ENCODE peak calls at places on chromosomes 16 and 17, in eight cellular contexts. H, X, K, Y, B, Z, G and L are unnamed samples. For H3K4me1, the result is how much of the 10 kb centered on the place peaks cover.

GRCh38 chr17:38619937-38620550 is 14.3 kb upstream of the SRCIN1 start:
- DNase-seq in H (no peak), X (no peak), K (no peak), Y (no peak), B (no peak), Z (peak), G (peak), L (no peak)

GRCh38 chr17:40516581-40517285 is 15.3 kb upstream of the TNS4 start:
- DNase-seq in H (no peak), X (no peak), K (peak), Y (peak), B (no peak), Z (no peak), G (peak), L (no peak)

GRCh38 chr17:78817123-78817522 is 23.5 kb downstream of the USP36 start:
- DNase-seq in H (no peak), X (no peak), K (no peak), Y (no peak), B (no peak), Z (no peak), G (no peak), L (no peak)

GRCh38 chr17:48860034-48860433 is 29.2 kb downstream of the CALCOCO2 start:
- DNase-seq in H (no peak), X (no peak), K (no peak), Y (no peak), B (no peak), Z (no peak), G (no peak), L (no peak)

GRCh38 chr16:30567991-30568638 is 3.4 kb downstream of the ZNF688 start:
- DNase-seq in H (no peak), X (no peak), K (no peak), Y (peak), B (no peak), Z (no peak), G (no peak), L (no peak)

GRCh38 chr16:51433597-51433996 is 282.5 kb upstream of the SALL1 start:
- DNase-seq in H (no peak), X (no peak), K (no peak), Y (no peak), B (no peak), Z (no peak), G (no peak), L (no peak)

GRCh38 chr17:28735242-28735722 is 6.7 kb downstream of the NEK8 start:
- DNase-seq in H (no peak), X (no peak), K (no peak), Y (no peak), B (no peak), Z (no peak), G (no peak), L (peak)

GRCh38 chr16:86824751-86825310 is 246.5 kb downstream of the FOXL1 start:
- DNase-seq in H (peak), X (no peak), K (no peak), Y (no peak), B (no peak), Z (peak), G (no peak), L (no peak)

GRCh38 chr17:65967372-65967771 is 224.6 kb downstream of the CEP112 start:
- DNase-seq in H (no peak), X (no peak), K (no peak), Y (no peak), B (no peak), Z (no peak), G (no peak), L (no peak)

GRCh38 chr17:28505986-28506665 is at the start of gene FOXN1:
- DNase-seq in H (no peak), X (no peak), K (no peak), Y (no peak), B (no peak), Z (no peak), G (no peak), L (peak)

GRCh38 chr17:28402844-28403243 is 3.2 kb downstream of the SLC46A1 start:
- DNase-seq in H (no peak), X (no peak), K (no peak), Y (no peak), B (no peak), Z (no peak), G (no peak), L (no peak)

GRCh38 chr16:28321700-28322411 is 29.5 kb downstream of the SBK1 start:
- DNase-seq in H (peak), X (no peak), K (peak), Y (peak), B (no peak), Z (peak), G (no peak), L (no peak)

GRCh38 chr17:82458885-82459424 is 414 bp downstream of the NARF start:
- DNase-seq in H (peak), X (no peak), K (peak), Y (peak), B (peak), Z (no peak), G (no peak), L (no peak)

GRCh38 chr16:74999683-75000480 is 1.1 kb downstream of the ZNRF1 start:
- DNase-seq in H (peak), X (no peak), K (peak), Y (peak), B (peak), Z (peak), G (peak), L (peak)

GRCh38 chr16:66934138-66934838 is at the start of gene CIAO2B:
- DNase-seq in H (peak), X (no peak), K (peak), Y (peak), B (peak), Z (peak), G (peak), L (peak)

GRCh38 chr16:68732068-68732680 is 4.9 kb upstream of the CDH1 start:
- DNase-seq in H (no peak), X (no peak), K (peak), Y (peak), B (no peak), Z (peak), G (no peak), L (peak)

GRCh38 chr17:82974136-82974952 is 105.1 kb upstream of the METRNL start:
- DNase-seq in H (no peak), X (no peak), K (no peak), Y (no peak), B (no peak), Z (no peak), G (no peak), L (no peak)

GRCh38 chr16:65875362-65876199 is 490.9 kb upstream of the CDH5 start:
- DNase-seq in H (no peak), X (no peak), K (no peak), Y (no peak), B (no peak), Z (no peak), G (no peak), L (no peak)

GRCh38 chr16:14500791-14501190 is 129.3 kb downstream of the PARN start:
- DNase-seq in H (no peak), X (no peak), K (no peak), Y (no peak), B (no peak), Z (no peak), G (no peak), L (no peak)

GRCh38 chr17:17391575-17392370 is 85.0 kb upstream of the MED9 start:
- DNase-seq in H (no peak), X (no peak), K (no peak), Y (peak), B (no peak), Z (no peak), G (no peak), L (no peak)

GRCh38 chr17:69677130-69677529 is 262.6 kb downstream of the MAP2K6 start:
- DNase-seq in H (peak), X (no peak), K (no peak), Y (no peak), B (no peak), Z (no peak), G (no peak), L (no peak)

GRCh38 chr16:89695086-89695874 is 6.2 kb downstream of the SPATA2L start:
- DNase-seq in H (no peak), X (no peak), K (no peak), Y (no peak), B (no peak), Z (no peak), G (peak), L (peak)

GRCh38 chr16:85385463-85386331 is 227.4 kb upstream of the GSE1 start:
- DNase-seq in H (no peak), X (no peak), K (no peak), Y (no peak), B (peak), Z (no peak), G (no peak), L (peak)

GRCh38 chr17:75668489-75668888 is 1.4 kb downstream of the SAP30BP start:
- DNase-seq in H (no peak), X (no peak), K (no peak), Y (no peak), B (no peak), Z (no peak), G (no peak), L (no peak)

GRCh38 chr16:1991135-1991551 is 1.4 kb downstream of the SYNGR3 start:
- DNase-seq in H (no peak), X (no peak), K (peak), Y (peak), B (peak), Z (no peak), G (no peak), L (peak)

GRCh38 chr17:76204277-76204676 is 36.0 kb downstream of the RNF157 start:
- DNase-seq in H (no peak), X (no peak), K (no peak), Y (no peak), B (no peak), Z (no peak), G (no peak), L (no peak)

GRCh38 chr16:58123896-58124600 is 5.1 kb downstream of the CFAP20 start:
- DNase-seq in H (peak), X (no peak), K (no peak), Y (no peak), B (no peak), Z (no peak), G (no peak), L (no peak)

GRCh38 chr16:19555938-19556778 is 655 bp downstream of the VPS35L start:
- DNase-seq in H (peak), X (no peak), K (peak), Y (peak), B (no peak), Z (peak), G (no peak), L (no peak)

GRCh38 chr16:89442588-89442987 is 47.8 kb downstream of the ANKRD11 start:
- DNase-seq in H (no peak), X (no peak), K (no peak), Y (no peak), B (no peak), Z (no peak), G (no peak), L (no peak)

GRCh38 chr16:11554054-11554453 is 32.7 kb downstream of the LITAF start:
- DNase-seq in H (no peak), X (no peak), K (no peak), Y (no peak), B (no peak), Z (no peak), G (no peak), L (no peak)

GRCh38 chr16:56401482-56401881 is 23.9 kb downstream of the AMFR start:
- DNase-seq in H (no peak), X (no peak), K (no peak), Y (no peak), B (no peak), Z (peak), G (no peak), L (no peak)
- TF ChIP-seq CTCF in H (peak), X (no peak), K (peak), Y (no peak), B (no peak), Z (peak), G (no peak), L (peak)

GRCh38 chr17:59160203-59161025 is 4.9 kb downstream of the PRR11 start:
- DNase-seq in H (peak), X (no peak), K (no peak), Y (no peak), B (no peak), Z (no peak), G (peak), L (no peak)
- H3K4me1 ChIP-seq in H (under half), X (under half), K (under half), Y (under half), B (under half), Z (under half), G (under half), L (under half)

DNA sequence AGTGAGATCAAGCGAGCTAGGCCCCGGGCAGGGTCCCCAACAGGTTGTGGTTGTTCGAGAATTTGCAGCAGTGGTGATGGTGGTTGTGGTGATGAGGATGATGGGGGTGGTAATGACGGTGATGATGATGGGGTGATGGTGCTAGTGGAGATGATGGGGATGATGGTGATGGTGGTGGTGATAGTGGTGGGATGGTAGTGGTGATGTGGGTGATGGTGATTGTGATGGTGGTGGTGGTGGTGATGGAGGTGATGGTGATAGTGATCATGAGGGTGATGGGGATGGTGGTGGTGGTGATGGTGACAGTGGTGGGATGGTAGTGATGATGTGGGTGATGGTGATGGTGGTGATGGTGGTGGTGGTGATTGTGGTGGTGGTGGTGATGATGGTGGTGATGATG is 343.3 kb downstream of the SEC14L1 start:
- DNase-seq in H (no peak), X (no peak), K (no peak), Y (no peak), B (no peak), Z (no peak), G (no peak), L (no peak)
- H3K27ac ChIP-seq in H (no peak), X (no peak), K (no peak), Y (no peak), B (no peak), Z (no peak), G (no peak), L (no peak)

DNA sequence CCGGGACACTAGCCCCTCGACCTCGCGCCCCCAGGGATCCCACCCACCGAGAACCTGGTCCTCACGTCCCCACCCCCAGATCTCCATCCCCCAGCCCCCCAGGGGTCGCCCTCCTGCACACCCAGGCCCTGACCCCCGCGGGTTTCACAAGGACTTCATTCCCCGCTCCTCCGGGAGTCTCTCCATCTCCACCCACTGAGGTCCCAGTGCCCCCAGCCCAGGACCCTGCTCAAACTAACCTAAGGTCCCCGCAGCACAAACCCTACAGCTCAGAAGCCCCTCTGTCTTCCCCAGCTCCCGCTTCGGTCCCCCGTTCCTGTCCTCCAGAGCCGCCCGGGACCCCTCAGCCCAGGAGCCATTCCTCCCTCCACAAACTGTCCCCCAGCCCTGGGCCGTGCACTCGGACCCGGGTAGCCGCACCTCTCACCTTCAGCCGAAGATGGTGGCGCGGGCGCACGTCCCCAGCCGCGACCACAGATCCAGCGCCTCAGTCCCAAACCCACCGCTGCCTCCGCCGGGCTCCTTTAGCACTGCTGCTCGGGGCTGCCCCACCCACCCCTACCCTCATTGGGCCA is at the start of gene MYH10:
- DNase-seq in H (no peak), X (no peak), K (no peak), Y (peak), B (no peak), Z (no peak), G (peak), L (peak)
- TF ChIP-seq CTCF in H (no peak), X (peak), K (no peak), Y (no peak), B (no peak), Z (peak), G (peak), L (peak)

GRCh38 chr16:79326549-79326948 is 274.0 kb downstream of the MAF start:
- DNase-seq in H (no peak), X (no peak), K (no peak), Y (no peak), B (no peak), Z (no peak), G (no peak), L (no peak)

GRCh38 chr16:79328327-79329162 is 272.0 kb downstream of the MAF start:
- DNase-seq in H (no peak), X (no peak), K (no peak), Y (no peak), B (no peak), Z (no peak), G (no peak), L (peak)

GRCh38 chr16:79329163-79329521 is 271.4 kb downstream of the MAF start:
- DNase-seq in H (no peak), X (no peak), K (no peak), Y (no peak), B (no peak), Z (no peak), G (no peak), L (no peak)

GRCh38 chr16:79329967-79330366 is 270.6 kb downstream of the MAF start:
- DNase-seq in H (no peak), X (no peak), K (peak), Y (peak), B (no peak), Z (no peak), G (no peak), L (no peak)

DNA sequence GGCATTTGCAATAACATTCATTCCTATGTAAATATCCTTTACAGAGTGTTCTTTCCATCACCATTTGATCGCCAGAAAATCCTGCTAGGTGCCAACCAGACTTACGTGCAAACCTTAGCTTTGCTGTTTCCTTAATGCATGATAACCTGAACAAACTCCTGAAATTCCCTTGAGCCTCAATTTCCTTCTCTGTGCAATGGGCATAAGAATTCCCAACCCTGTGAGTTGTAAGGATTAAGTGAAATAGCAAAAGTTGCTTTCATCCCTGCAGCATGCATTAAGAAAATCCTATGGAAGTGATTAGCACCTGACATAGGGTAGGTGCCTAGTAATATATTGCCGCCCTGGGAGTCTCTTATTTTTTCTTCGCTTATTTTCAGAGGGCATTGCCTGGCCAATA is 272.7 kb downstream of the MAF start:
- DNase-seq in H (no peak), X (no peak), K (no peak), Y (no peak), B (no peak), Z (no peak), G (no peak), L (no peak)
- H3K4me1 ChIP-seq in H (under half), X (under half), K (under half), Y (under half), B (under half), Z (under half), G (under half), L (under half)

DNA sequence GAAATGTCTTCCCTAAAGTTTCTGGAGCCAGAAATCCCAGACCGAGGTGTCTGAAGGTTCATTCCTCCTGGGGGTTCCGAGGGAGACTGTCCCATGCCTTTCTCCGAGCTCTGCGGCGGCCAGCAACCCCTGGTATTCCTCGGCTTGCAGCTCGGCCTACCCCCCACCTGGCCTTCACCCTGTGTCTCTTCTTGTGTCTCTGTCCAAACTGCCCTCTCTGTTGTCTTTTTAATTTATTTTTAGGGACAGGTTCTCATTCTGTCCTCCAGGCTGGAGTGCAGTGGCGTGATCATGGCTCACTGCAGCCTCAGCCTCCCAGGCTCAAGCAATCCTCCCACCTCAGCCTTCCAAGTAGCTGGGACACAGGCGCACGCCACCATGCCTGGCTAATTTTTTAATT is 211.7 kb downstream of the SEC14L1 start:
- DNase-seq in H (no peak), X (no peak), K (peak), Y (no peak), B (no peak), Z (no peak), G (peak), L (no peak)
- H3K27ac ChIP-seq in H (no peak), X (no peak), K (no peak), Y (no peak), B (no peak), Z (no peak), G (no peak), L (no peak)

GRCh38 chr17:7214300-7215135 is 5.1 kb downstream of the DLG4 start:
- DNase-seq in H (peak), X (peak), K (peak), Y (peak), B (peak), Z (peak), G (peak), L (peak)
- TF ChIP-seq CTCF in H (peak), X (peak), K (no peak), Y (peak), B (peak), Z (peak), G (peak), L (peak)